ENCODE peak calls at places on chromosomes 11 and 22, in seven cellular contexts. One of them, this sample, is unnamed.

GRCh38 chr11:47924184-47924671 is 56.1 kb upstream of the PTPRJ start:
- DNase-seq in left lung: no peak
- DNase-seq in body of pancreas: peak; percentile 95
- DNase-seq in neural progenitor cell: no peak
- DNase-seq in colonic mucosa: no peak
- DNase-seq in Panc1: peak; percentile 77
- DNase-seq in uterus: no peak
- DNase-seq in this sample: no peak

GRCh38 chr11:46555269-46556054 is 38.4 kb downstream of the AMBRA1 start:
- DNase-seq in left lung: no peak
- DNase-seq in uterus: no peak
- DNase-seq in body of pancreas: no peak
- DNase-seq in colonic mucosa: no peak
- DNase-seq in Panc1: no peak
- DNase-seq in neural progenitor cell: no peak
- DNase-seq in this sample: no peak

GRCh38 chr11:19711911-19712280 is 741 bp upstream of the NAV2 start:
- DNase-seq in colonic mucosa: peak; percentile 45
- DNase-seq in Panc1: peak; percentile 22
- DNase-seq in left lung: no peak
- DNase-seq in neural progenitor cell: peak; percentile 72
- DNase-seq in body of pancreas: no peak
- DNase-seq in uterus: no peak
- DNase-seq in this sample: peak; percentile 78

GRCh38 chr11:2093575-2094353 is 45.4 kb downstream of the IGF2 start:
- DNase-seq in left lung: peak; percentile 69
- DNase-seq in body of pancreas: peak; percentile 43
- DNase-seq in Panc1: no peak
- DNase-seq in neural progenitor cell: no peak
- DNase-seq in colonic mucosa: no peak
- DNase-seq in uterus: no peak
- DNase-seq in this sample: no peak

GRCh38 chr11:64691543-64691942 is 31.5 kb downstream of the NRXN2 start:
- DNase-seq in body of pancreas: no peak
- DNase-seq in left lung: no peak
- DNase-seq in uterus: no peak
- DNase-seq in neural progenitor cell: no peak
- DNase-seq in Panc1: no peak
- DNase-seq in colonic mucosa: no peak
- DNase-seq in this sample: no peak

GRCh38 chr11:94196363-94196762 is 67.7 kb downstream of the PANX1 start:
- DNase-seq in body of pancreas: peak; percentile 27
- DNase-seq in left lung: no peak
- DNase-seq in neural progenitor cell: no peak
- DNase-seq in Panc1: no peak
- DNase-seq in colonic mucosa: no peak
- DNase-seq in uterus: no peak
- DNase-seq in this sample: no peak

GRCh38 chr11:47766363-47767227 is 546 bp downstream of the FNBP4 start:
- DNase-seq in Panc1: no peak
- DNase-seq in colonic mucosa: peak; percentile 72
- DNase-seq in neural progenitor cell: peak; percentile 57
- DNase-seq in left lung: peak; percentile 91
- DNase-seq in body of pancreas: peak; percentile 73
- DNase-seq in uterus: peak; percentile 65
- DNase-seq in this sample: peak; percentile 86

GRCh38 chr11:85694385-85694980 is 8.5 kb upstream of the CCDC89 start:
- DNase-seq in colonic mucosa: no peak
- DNase-seq in left lung: no peak
- DNase-seq in body of pancreas: no peak
- DNase-seq in uterus: no peak
- DNase-seq in neural progenitor cell: peak; percentile 31
- DNase-seq in Panc1: no peak
- DNase-seq in this sample: no peak

GRCh38 chr11:47928426-47928825 is 51.9 kb upstream of the PTPRJ start:
- DNase-seq in body of pancreas: no peak
- DNase-seq in Panc1: no peak
- DNase-seq in uterus: no peak
- DNase-seq in left lung: no peak
- DNase-seq in colonic mucosa: no peak
- DNase-seq in neural progenitor cell: no peak
- DNase-seq in this sample: no peak

GRCh38 chr11:71182791-71183556 is 69.4 kb downstream of the SHANK2 start:
- DNase-seq in body of pancreas: no peak
- DNase-seq in uterus: no peak
- DNase-seq in Panc1: no peak
- DNase-seq in colonic mucosa: no peak
- DNase-seq in neural progenitor cell: no peak
- DNase-seq in left lung: no peak
- DNase-seq in this sample: no peak

GRCh38 chr22:47053865-47054185 is 291.4 kb downstream of the TBC1D22A start:
- DNase-seq in uterus: no peak
- DNase-seq in left lung: peak; percentile 55
- DNase-seq in colonic mucosa: no peak
- DNase-seq in neural progenitor cell: no peak
- DNase-seq in Panc1: no peak
- DNase-seq in body of pancreas: no peak
- DNase-seq in this sample: no peak

GRCh38 chr11:119863236-119863635 is 134.2 kb upstream of the NECTIN1 start:
- DNase-seq in colonic mucosa: no peak
- DNase-seq in uterus: no peak
- DNase-seq in neural progenitor cell: no peak
- DNase-seq in body of pancreas: no peak
- DNase-seq in Panc1: no peak
- DNase-seq in left lung: no peak
- DNase-seq in this sample: no peak

GRCh38 chr22:47034905-47035419 is 272.5 kb downstream of the TBC1D22A start:
- DNase-seq in Panc1: no peak
- DNase-seq in left lung: peak; percentile 59
- DNase-seq in neural progenitor cell: no peak
- DNase-seq in body of pancreas: no peak
- DNase-seq in uterus: no peak
- DNase-seq in colonic mucosa: no peak
- DNase-seq in this sample: no peak

GRCh38 chr11:67429038-67429668 is 859 bp downstream of the RPS6KB2 start:
- DNase-seq in uterus: no peak
- DNase-seq in Panc1: no peak
- DNase-seq in body of pancreas: no peak
- DNase-seq in left lung: no peak
- DNase-seq in colonic mucosa: no peak
- DNase-seq in neural progenitor cell: no peak
- DNase-seq in this sample: no peak

GRCh38 chr22:44693756-44694155 is 8.2 kb upstream of the PRR5 start:
- DNase-seq in Panc1: no peak
- DNase-seq in uterus: no peak
- DNase-seq in left lung: no peak
- DNase-seq in neural progenitor cell: no peak
- DNase-seq in colonic mucosa: no peak
- DNase-seq in body of pancreas: no peak
- DNase-seq in this sample: no peak

GRCh38 chr11:25876456-25876965 is 455.4 kb upstream of the ANO3 start:
- DNase-seq in uterus: no peak
- DNase-seq in body of pancreas: no peak
- DNase-seq in neural progenitor cell: no peak
- DNase-seq in Panc1: no peak
- DNase-seq in colonic mucosa: no peak
- DNase-seq in left lung: no peak
- DNase-seq in this sample: no peak

GRCh38 chr22:30705710-30706651 is 11.3 kb downstream of the OSBP2 start:
- DNase-seq in colonic mucosa: no peak
- DNase-seq in neural progenitor cell: peak; percentile 25
- DNase-seq in body of pancreas: no peak
- DNase-seq in uterus: no peak
- DNase-seq in Panc1: no peak
- DNase-seq in left lung: no peak
- DNase-seq in this sample: no peak
- TF ChIP-seq CTCF in colonic mucosa: no peak
- TF ChIP-seq CTCF in neural progenitor cell: no peak
- TF ChIP-seq CTCF in body of pancreas: no peak
- TF ChIP-seq CTCF in uterus: no peak
- TF ChIP-seq CTCF in Panc1: no peak
- TF ChIP-seq CTCF in left lung: no peak
- TF ChIP-seq CTCF in this sample: no peak

GRCh38 chr11:111531687-111532364 is 8.7 kb upstream of the LAYN start:
- DNase-seq in colonic mucosa: no peak
- DNase-seq in body of pancreas: no peak
- DNase-seq in Panc1: no peak
- DNase-seq in neural progenitor cell: no peak
- DNase-seq in uterus: no peak
- DNase-seq in left lung: no peak
- DNase-seq in this sample: no peak
- H3K4me3 ChIP-seq in colonic mucosa: no peak overlapping the region
- H3K4me3 ChIP-seq in body of pancreas: no peak overlapping the region
- H3K4me3 ChIP-seq in Panc1: no peak overlapping the region
- H3K4me3 ChIP-seq in neural progenitor cell: no peak overlapping the region
- H3K4me3 ChIP-seq in uterus: no peak overlapping the region
- H3K4me3 ChIP-seq in left lung: no peak overlapping the region
- H3K4me3 ChIP-seq in this sample: no peak overlapping the region

GRCh38 chr11:34417203-34417602 is 21.5 kb upstream of the CAT start:
- DNase-seq in Panc1: no peak
- DNase-seq in neural progenitor cell: no peak
- DNase-seq in body of pancreas: no peak
- DNase-seq in left lung: no peak
- DNase-seq in uterus: no peak
- DNase-seq in colonic mucosa: no peak
- DNase-seq in this sample: no peak
- TF ChIP-seq CTCF in Panc1: peak; percentile 46
- TF ChIP-seq CTCF in neural progenitor cell: peak; percentile 33
- TF ChIP-seq CTCF in body of pancreas: no peak
- TF ChIP-seq CTCF in left lung: no peak
- TF ChIP-seq CTCF in uterus: no peak
- TF ChIP-seq CTCF in colonic mucosa: no peak
- TF ChIP-seq CTCF in this sample: no peak

DNA sequence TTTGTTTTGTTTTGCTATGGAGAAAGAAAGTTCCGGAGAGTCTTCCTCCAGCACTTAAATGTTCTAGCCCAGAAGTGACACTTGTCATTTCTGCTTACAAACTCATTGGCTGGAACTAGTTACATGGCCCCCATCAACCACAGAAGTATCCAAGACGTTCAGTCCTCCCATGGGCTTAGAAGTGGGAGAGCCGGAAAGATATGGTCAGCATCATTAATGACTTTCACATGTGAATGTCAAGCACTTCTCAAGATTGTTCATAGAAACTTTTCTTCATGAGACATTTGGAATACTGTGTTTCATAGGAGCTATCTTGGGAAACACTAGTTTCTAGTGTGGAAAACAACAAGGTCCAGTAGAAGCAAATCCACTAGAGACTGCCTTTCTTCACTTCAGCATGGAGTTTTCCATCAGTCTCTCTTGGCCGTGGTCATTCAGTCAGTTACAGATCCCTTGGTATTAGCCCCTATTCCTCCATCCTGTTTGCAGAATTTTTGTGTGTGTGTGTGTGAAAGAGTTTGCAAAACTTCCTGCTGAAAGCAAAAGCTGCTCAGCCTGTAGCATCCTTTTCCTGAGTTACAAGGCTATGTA is 160.9 kb downstream of the C11orf91 start:
- DNase-seq in uterus: no peak
- DNase-seq in Panc1: no peak
- DNase-seq in body of pancreas: no peak
- DNase-seq in colonic mucosa: no peak
- DNase-seq in neural progenitor cell: no peak
- DNase-seq in left lung: no peak
- DNase-seq in this sample: no peak
- H3K4me3 ChIP-seq in uterus: no peak overlapping the region
- H3K4me3 ChIP-seq in Panc1: no peak overlapping the region
- H3K4me3 ChIP-seq in body of pancreas: no peak overlapping the region
- H3K4me3 ChIP-seq in colonic mucosa: no peak overlapping the region
- H3K4me3 ChIP-seq in neural progenitor cell: no peak overlapping the region
- H3K4me3 ChIP-seq in left lung: no peak overlapping the region
- H3K4me3 ChIP-seq in this sample: no peak overlapping the region

DNA sequence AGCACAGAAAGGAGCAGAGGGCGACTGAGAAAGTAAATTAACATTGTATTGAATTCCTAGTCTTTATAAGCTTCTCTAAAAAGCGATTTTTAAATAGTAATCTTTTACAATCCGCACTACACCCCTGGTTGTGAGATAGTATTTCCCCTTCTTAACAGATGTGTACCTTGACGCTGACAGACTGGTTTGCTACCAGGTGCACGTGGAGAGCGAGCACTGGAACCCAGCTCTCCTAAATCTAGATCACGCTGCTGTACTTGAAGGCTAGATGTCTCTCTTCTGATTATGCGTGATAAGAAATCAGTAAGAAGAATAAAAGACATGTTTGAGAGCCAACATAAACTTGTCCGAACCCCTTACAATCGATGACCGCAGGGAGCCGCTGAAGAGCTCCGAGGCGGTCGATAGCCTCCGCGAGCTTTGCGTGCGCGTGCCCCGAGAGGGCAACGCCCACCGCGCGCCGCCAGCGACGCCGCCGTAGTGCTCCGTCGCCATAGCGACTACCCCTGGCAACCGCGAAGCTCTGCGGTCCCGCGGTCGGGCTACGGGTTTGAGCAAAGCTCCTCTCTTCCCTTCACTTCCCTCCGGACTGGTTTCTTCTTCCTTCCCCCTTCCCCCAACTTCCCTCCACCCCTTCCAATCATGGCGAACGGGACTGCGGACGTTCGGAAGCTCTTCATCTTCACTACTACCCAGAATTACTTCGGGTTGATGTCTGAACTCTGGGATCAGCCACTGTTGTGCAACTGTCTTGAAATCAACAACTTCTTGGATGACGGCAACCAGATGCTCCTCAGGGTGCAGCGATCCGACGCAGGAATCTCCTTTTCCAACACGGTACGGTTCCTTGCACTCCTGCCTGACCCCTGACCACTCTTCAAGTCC is at the start of gene DYNC2H1:
- DNase-seq in body of pancreas: peak; percentile 87
- DNase-seq in Panc1: peak; percentile 72
- DNase-seq in uterus: peak; percentile 79
- DNase-seq in left lung: peak; percentile 96
- DNase-seq in neural progenitor cell: peak; percentile 98
- DNase-seq in colonic mucosa: peak; percentile 86
- DNase-seq in this sample: peak; percentile 79
- TF ChIP-seq CTCF in body of pancreas: peak; percentile 58
- TF ChIP-seq CTCF in Panc1: peak; percentile 86
- TF ChIP-seq CTCF in uterus: peak; percentile 34
- TF ChIP-seq CTCF in left lung: no peak
- TF ChIP-seq CTCF in neural progenitor cell: peak; percentile 65
- TF ChIP-seq CTCF in colonic mucosa: no peak
- TF ChIP-seq CTCF in this sample: no peak

GRCh38 chr22:20268350-20269012 is 363 bp upstream of the RTN4R start:
- DNase-seq in neural progenitor cell: peak; percentile 93
- DNase-seq in uterus: peak; percentile 41
- DNase-seq in body of pancreas: peak; percentile 75
- DNase-seq in left lung: peak; percentile 90
- DNase-seq in colonic mucosa: peak; percentile 65
- DNase-seq in Panc1: no peak
- DNase-seq in this sample: no peak
- H3K4me3 ChIP-seq in neural progenitor cell: peak overlapping the region; percentile 56
- H3K4me3 ChIP-seq in uterus: no peak overlapping the region
- H3K4me3 ChIP-seq in body of pancreas: no peak overlapping the region
- H3K4me3 ChIP-seq in left lung: no peak overlapping the region
- H3K4me3 ChIP-seq in colonic mucosa: no peak overlapping the region
- H3K4me3 ChIP-seq in Panc1: peak overlapping the region; percentile 14
- H3K4me3 ChIP-seq in this sample: no peak overlapping the region